ENCODE peak calls at places on chromosomes 16 and 17, in nine cellular contexts. I, H, K, E, O, N, R, P and A are unnamed samples.

GRCh38 chr17:15999974-16000827 is 577 bp downstream of the TTC19 start:
- DNase-seq in K (peak; percentile 49), N (no peak), P (peak; percentile 24), H (peak; percentile 22), R (no peak), E (no peak), O (no peak), I (no peak), A (no peak)

GRCh38 chr17:57622886-57623433 is 122.1 kb downstream of the CCDC182 start:
- DNase-seq in I (no peak), K (no peak), N (no peak), E (no peak), O (no peak), H (no peak), P (no peak), R (no peak), A (no peak)

GRCh38 chr17:80331820-80332219 is 71.2 kb downstream of the RNF213 start:
- DNase-seq in E (no peak), H (no peak), P (no peak), R (no peak), O (no peak), I (no peak), N (no peak), K (no peak), A (no peak)

GRCh38 chr17:29243792-29244191 is 2.9 kb upstream of the CRYBA1 start:
- DNase-seq in N (no peak), P (no peak), O (no peak), K (peak; percentile 12), R (no peak), E (no peak), I (no peak), H (no peak), A (no peak)

GRCh38 chr16:57903656-57904055 is 67.3 kb downstream of the CNGB1 start:
- DNase-seq in P (no peak), O (peak; percentile 30), K (no peak), R (peak; percentile 72), H (no peak), E (no peak), I (no peak), N (no peak), A (no peak)

GRCh38 chr17:65121368-65121767 is 15.8 kb upstream of the RGS9 start:
- DNase-seq in H (no peak), N (no peak), I (no peak), R (no peak), P (no peak), E (no peak), K (peak; percentile 60), O (no peak), A (no peak)

GRCh38 chr16:15055141-15056053 is 477 bp downstream of the NTAN1 start:
- DNase-seq in R (peak; percentile 91), H (peak; percentile 43), O (peak; percentile 69), E (no peak), N (no peak), K (peak; percentile 27), P (peak; percentile 46), I (no peak), A (peak; percentile 71)

GRCh38 chr16:882256-882655 is 81.7 kb upstream of the GNG13 start:
- DNase-seq in P (peak; percentile 5), I (no peak), E (no peak), K (no peak), H (no peak), N (no peak), R (no peak), O (no peak), A (no peak)

GRCh38 chr17:19720631-19721426 is 4.4 kb upstream of the SLC47A2 start:
- DNase-seq in P (no peak), N (no peak), R (peak; percentile 85), O (peak; percentile 75), H (no peak), K (no peak), E (peak; percentile 36), I (no peak), A (no peak)

GRCh38 chr17:16915752-16916556 is 56.0 kb downstream of the TNFRSF13B start:
- DNase-seq in P (peak; percentile 57), E (no peak), N (peak; percentile 70), O (peak; percentile 83), I (no peak), K (peak; percentile 56), R (no peak), H (no peak), A (peak; percentile 75)

GRCh38 chr17:64739316-64740058 is 77.4 kb upstream of the SMURF2 start:
- DNase-seq in K (no peak), R (no peak), H (peak; percentile 24), P (no peak), E (no peak), N (no peak), O (no peak), I (peak; percentile 20), A (no peak)

GRCh38 chr17:1134634-1135324 is 45.0 kb downstream of the ABR start:
- DNase-seq in I (no peak), O (no peak), E (no peak), H (no peak), P (peak; percentile 46), R (no peak), K (no peak), N (no peak), A (no peak)

GRCh38 chr17:29289852-29290251 is 4.1 kb downstream of the NUFIP2 start:
- DNase-seq in I (no peak), R (no peak), N (no peak), K (no peak), O (no peak), P (no peak), E (no peak), H (no peak), A (no peak)

GRCh38 chr17:79949646-79950292 is 85.9 kb downstream of the TBC1D16 start:
- DNase-seq in N (no peak), H (no peak), K (no peak), I (peak; percentile 48), O (no peak), R (peak; percentile 39), P (no peak), E (peak; percentile 20), A (no peak)

GRCh38 chr16:56669005-56669839 is at the start of gene MT1H:
- DNase-seq in E (no peak), I (no peak), O (peak; percentile 32), N (no peak), P (no peak), H (no peak), K (no peak), R (no peak), A (no peak)

DNA sequence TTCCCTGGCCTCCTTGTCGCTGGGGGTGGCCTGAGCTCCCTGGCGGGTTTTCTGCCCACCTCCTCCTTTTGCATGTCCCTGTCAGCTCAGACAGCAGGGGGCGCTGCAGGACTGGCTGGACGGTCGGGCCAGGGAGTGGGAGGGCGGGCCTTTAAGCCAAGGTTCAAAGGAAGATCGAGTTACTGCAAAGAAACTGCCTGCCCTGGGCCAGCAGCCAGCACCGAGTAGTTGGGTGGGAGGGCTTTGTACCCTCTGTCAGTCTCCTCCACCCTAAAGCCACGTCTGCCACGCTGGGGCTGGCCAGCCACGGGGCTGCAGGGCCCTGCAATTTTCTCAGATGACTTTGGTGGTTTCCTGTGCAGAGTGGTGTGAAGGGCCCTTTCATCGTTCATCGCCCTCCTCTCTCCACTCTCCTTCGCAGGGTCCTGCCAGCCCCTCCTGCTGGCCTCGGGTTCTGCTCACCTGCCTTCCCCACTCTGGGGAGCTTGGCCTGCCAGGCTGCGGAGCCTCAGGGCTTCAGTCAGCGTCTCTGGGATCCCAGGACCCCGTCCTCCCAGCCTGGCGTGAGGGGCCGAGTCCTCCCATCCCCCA is 12.3 kb downstream of the GPR142 start:
- DNase-seq in I (no peak), E (peak; percentile 96), N (peak; percentile 69), P (peak; percentile 93), H (peak; percentile 92), O (peak; percentile 95), R (peak; percentile 95), K (peak; percentile 89), A (peak; percentile 95)
- H3K4me3 ChIP-seq in I (no peak overlapping the region), E (no peak overlapping the region), N (peak overlapping the region; percentile 6), P (peak overlapping the region; percentile 34), H (peak overlapping the region; percentile 47), O (peak overlapping the region; percentile 6), R (no peak overlapping the region), K (no peak overlapping the region), A (no peak overlapping the region)

GRCh38 chr16:84489141-84489540 is 15.3 kb downstream of the MEAK7 start:
- DNase-seq in P (no peak), R (no peak), H (no peak), E (no peak), I (no peak), K (peak; percentile 38), O (no peak), N (no peak), A (no peak)
- H3K36me3 ChIP-seq in P (peaks cover 73% of the 10 kb centered on the region), R (peaks cover 7% of the 10 kb centered on the region), H (peaks cover 32% of the 10 kb centered on the region), E (no peaks in the 10 kb centered on the region), I (peaks cover 97% of the 10 kb centered on the region), K (peaks cover 8% of the 10 kb centered on the region), O (no peaks in the 10 kb centered on the region), N (peaks cover 63% of the 10 kb centered on the region), A (peaks cover 74% of the 10 kb centered on the region)

GRCh38 chr16:67667817-67668494 is 1.3 kb downstream of the C16orf86 start:
- DNase-seq in P (peak; percentile 88), O (peak; percentile 87), R (peak; percentile 93), N (peak; percentile 77), I (peak; percentile 87), H (peak; percentile 90), K (peak; percentile 81), E (peak; percentile 81), A (peak; percentile 86)
- TF ChIP-seq CTCF in P (peak; percentile 93), O (peak; percentile 94), R (peak; percentile 84), N (peak; percentile 75), I (peak; percentile 88), H (peak; percentile 91), K (peak; percentile 57), E (peak; percentile 85), A (peak; percentile 80)

GRCh38 chr17:76654408-76654807 is 10.9 kb upstream of the ST6GALNAC1 start:
- DNase-seq in E (no peak), N (no peak), R (no peak), O (no peak), I (no peak), P (no peak), H (no peak), K (no peak), A (no peak)

GRCh38 chr17:76657505-76658386 is 14.2 kb upstream of the ST6GALNAC1 start:
- DNase-seq in I (no peak), E (no peak), H (no peak), R (no peak), N (no peak), O (peak; percentile 34), P (no peak), K (no peak), A (no peak)

GRCh38 chr17:76658387-76658705 is 14.8 kb upstream of the ST6GALNAC1 start:
- DNase-seq in O (no peak), P (no peak), E (no peak), I (no peak), H (no peak), N (no peak), K (no peak), R (no peak), A (no peak)

GRCh38 chr17:76659928-76660614 is 16.5 kb upstream of the ST6GALNAC1 start:
- DNase-seq in E (no peak), P (peak; percentile 13), I (no peak), R (peak; percentile 90), O (peak; percentile 76), H (no peak), K (no peak), N (no peak), A (no peak)
- H3K4me3 ChIP-seq in E (no peak overlapping the region), P (no peak overlapping the region), I (no peak overlapping the region), R (peak overlapping the region; percentile 35), O (no peak overlapping the region), H (no peak overlapping the region), K (no peak overlapping the region), N (no peak overlapping the region), A (no peak overlapping the region)

DNA sequence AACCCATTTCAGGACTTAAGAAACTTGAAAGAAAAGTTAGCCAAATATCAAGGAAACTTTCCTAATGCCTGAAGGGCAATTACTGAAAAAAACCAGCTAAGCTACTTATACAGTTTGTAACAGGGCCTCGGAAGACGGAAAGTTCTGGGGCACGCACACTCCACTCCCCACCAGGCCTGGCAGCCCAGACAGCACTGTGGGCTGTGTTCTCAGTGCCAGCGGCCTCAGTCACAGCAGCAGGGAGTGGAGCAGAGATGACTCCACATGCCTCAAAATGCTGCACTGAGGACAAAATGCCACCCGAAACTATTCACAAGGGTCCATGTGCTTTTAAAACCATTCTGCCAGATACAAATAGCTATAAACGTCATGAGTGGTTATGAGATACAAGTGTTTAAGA is 6.3 kb upstream of the ECI1 start:
- DNase-seq in E (no peak), O (no peak), K (no peak), R (no peak), P (no peak), N (no peak), H (no peak), I (no peak), A (no peak)
- H3K36me3 ChIP-seq in E (no peaks in the 10 kb centered on the region), O (no peaks in the 10 kb centered on the region), K (peaks cover 98% of the 10 kb centered on the region), R (peaks cover 57% of the 10 kb centered on the region), P (peaks cover 100% of the 10 kb centered on the region), N (peaks cover 80% of the 10 kb centered on the region), H (peaks cover 98% of the 10 kb centered on the region), I (peaks cover 97% of the 10 kb centered on the region), A (peaks cover 100% of the 10 kb centered on the region)